ENCODE peak calls at places on chromosome 2, in seven cellular contexts. One of them, this sample, is unnamed.

GRCh38 chr2:28981620-28982371 is 698 bp downstream of the TOGARAM2 start:
- DNase-seq in HT-29: peak; percentile 28
- DNase-seq in anterior cingulate cortex: no peak
- DNase-seq in brain microvascular endothelial cell: no peak
- DNase-seq in GM12891: no peak
- DNase-seq in stimulated activated CD4-positive, alpha-beta T cell treated with anti-CD3 and anti-CD28 coated beads, TNF-alpha, amount 100 ng/mL, for 4 hours: no peak
- DNase-seq in A549: peak; percentile 26
- DNase-seq in this sample: no peak

GRCh38 chr2:29573147-29573546 is 348.2 kb downstream of the ALK start:
- DNase-seq in HT-29: no peak
- DNase-seq in anterior cingulate cortex: no peak
- DNase-seq in brain microvascular endothelial cell: no peak
- DNase-seq in GM12891: no peak
- DNase-seq in stimulated activated CD4-positive, alpha-beta T cell treated with anti-CD3 and anti-CD28 coated beads, TNF-alpha, amount 100 ng/mL, for 4 hours: no peak
- DNase-seq in A549: no peak
- DNase-seq in this sample: no peak

GRCh38 chr2:127577503-127577902 is 42.0 kb downstream of the MYO7B start:
- DNase-seq in HT-29: no peak
- DNase-seq in anterior cingulate cortex: no peak
- DNase-seq in brain microvascular endothelial cell: no peak
- DNase-seq in GM12891: no peak
- DNase-seq in stimulated activated CD4-positive, alpha-beta T cell treated with anti-CD3 and anti-CD28 coated beads, TNF-alpha, amount 100 ng/mL, for 4 hours: no peak
- DNase-seq in A549: no peak
- DNase-seq in this sample: no peak

GRCh38 chr2:143489135-143489534 is 359.9 kb downstream of the ARHGAP15 start:
- DNase-seq in HT-29: no peak
- DNase-seq in anterior cingulate cortex: no peak
- DNase-seq in brain microvascular endothelial cell: peak; percentile 54
- DNase-seq in GM12891: no peak
- DNase-seq in stimulated activated CD4-positive, alpha-beta T cell treated with anti-CD3 and anti-CD28 coated beads, TNF-alpha, amount 100 ng/mL, for 4 hours: no peak
- DNase-seq in A549: no peak
- DNase-seq in this sample: no peak

GRCh38 chr2:128446866-128447537 is 128.3 kb upstream of the HS6ST1 start:
- DNase-seq in HT-29: no peak
- DNase-seq in anterior cingulate cortex: no peak
- DNase-seq in brain microvascular endothelial cell: no peak
- DNase-seq in GM12891: no peak
- DNase-seq in stimulated activated CD4-positive, alpha-beta T cell treated with anti-CD3 and anti-CD28 coated beads, TNF-alpha, amount 100 ng/mL, for 4 hours: no peak
- DNase-seq in A549: no peak
- DNase-seq in this sample: no peak

GRCh38 chr2:232857158-232857563 is 12.9 kb upstream of the SNORC start:
- DNase-seq in HT-29: no peak
- DNase-seq in anterior cingulate cortex: no peak
- DNase-seq in brain microvascular endothelial cell: no peak
- DNase-seq in GM12891: no peak
- DNase-seq in stimulated activated CD4-positive, alpha-beta T cell treated with anti-CD3 and anti-CD28 coated beads, TNF-alpha, amount 100 ng/mL, for 4 hours: no peak
- DNase-seq in A549: peak; percentile 87
- DNase-seq in this sample: no peak

GRCh38 chr2:229642371-229642770 is 72.0 kb downstream of the DNER start:
- DNase-seq in HT-29: no peak
- DNase-seq in anterior cingulate cortex: no peak
- DNase-seq in brain microvascular endothelial cell: no peak
- DNase-seq in GM12891: no peak
- DNase-seq in stimulated activated CD4-positive, alpha-beta T cell treated with anti-CD3 and anti-CD28 coated beads, TNF-alpha, amount 100 ng/mL, for 4 hours: no peak
- DNase-seq in A549: no peak
- DNase-seq in this sample: no peak

GRCh38 chr2:191109888-191110287 is 40.9 kb downstream of the STAT4 start:
- DNase-seq in HT-29: no peak
- DNase-seq in anterior cingulate cortex: no peak
- DNase-seq in brain microvascular endothelial cell: peak; percentile 56
- DNase-seq in GM12891: no peak
- DNase-seq in stimulated activated CD4-positive, alpha-beta T cell treated with anti-CD3 and anti-CD28 coated beads, TNF-alpha, amount 100 ng/mL, for 4 hours: no peak
- DNase-seq in A549: no peak
- DNase-seq in this sample: no peak

GRCh38 chr2:224941958-224942357 is 100.3 kb downstream of the DOCK10 start:
- DNase-seq in HT-29: no peak
- DNase-seq in anterior cingulate cortex: no peak
- DNase-seq in brain microvascular endothelial cell: no peak
- DNase-seq in GM12891: no peak
- DNase-seq in stimulated activated CD4-positive, alpha-beta T cell treated with anti-CD3 and anti-CD28 coated beads, TNF-alpha, amount 100 ng/mL, for 4 hours: no peak
- DNase-seq in A549: no peak
- DNase-seq in this sample: no peak

GRCh38 chr2:223238301-223238700 is 186.3 kb downstream of the KCNE4 start:
- DNase-seq in HT-29: no peak
- DNase-seq in anterior cingulate cortex: no peak
- DNase-seq in brain microvascular endothelial cell: peak; percentile 34
- DNase-seq in GM12891: no peak
- DNase-seq in stimulated activated CD4-positive, alpha-beta T cell treated with anti-CD3 and anti-CD28 coated beads, TNF-alpha, amount 100 ng/mL, for 4 hours: no peak
- DNase-seq in A549: no peak
- DNase-seq in this sample: no peak

GRCh38 chr2:209208211-209208610 is 215.6 kb upstream of the MAP2 start:
- DNase-seq in HT-29: peak; percentile 62
- DNase-seq in anterior cingulate cortex: peak; percentile 8
- DNase-seq in brain microvascular endothelial cell: no peak
- DNase-seq in GM12891: no peak
- DNase-seq in stimulated activated CD4-positive, alpha-beta T cell treated with anti-CD3 and anti-CD28 coated beads, TNF-alpha, amount 100 ng/mL, for 4 hours: no peak
- DNase-seq in A549: peak; percentile 45
- DNase-seq in this sample: peak; percentile 51